ENCODE peak calls at places on chromosomes 4 and X, in ten cellular contexts. J is thyroid gland, K is GM23248, S is astrocyte, B is suprapubic skin, I is aorta, A is NT2/D1, Z is kidney epithelial cell, W is lung, Q is Peyer's patch. P is an unnamed sample. For H3K36me3 and H3K27me3, the result is how much of the 10 kb centered on the place peaks cover.

GRCh38 chrX:22389544-22390243 is 117.0 kb downstream of the CBLL2 start:
- DNase-seq in J (no peak), K (peak), S (peak), B (no peak), I (no peak), A (no peak), Z (peak), W (no peak), Q (no peak), P (no peak)

GRCh38 chr4:87465739-87466366 is 43.5 kb downstream of the NUDT9 start:
- DNase-seq in J (peak), K (peak), S (peak), B (no peak), I (no peak), A (no peak), Z (peak), W (no peak), Q (no peak), P (no peak)

GRCh38 chrX:17521871-17522693 is 147.1 kb downstream of the NHS start:
- DNase-seq in J (peak), K (peak), S (peak), B (no peak), I (no peak), A (no peak), Z (no peak), W (no peak), Q (no peak), P (no peak)

GRCh38 chr4:173074501-173074946 is 94.1 kb upstream of the GALNT7 start:
- DNase-seq in J (no peak), K (peak), S (peak), B (no peak), I (no peak), A (peak), Z (peak), W (no peak), Q (no peak), P (no peak)

GRCh38 chr4:153142700-153143438 is 61.4 kb upstream of the TRIM2 start:
- DNase-seq in J (peak), K (peak), S (peak), B (peak), I (peak), A (no peak), Z (no peak), W (peak), Q (peak), P (peak)

GRCh38 chrX:47645530-47645929 is 4.8 kb downstream of the ELK1 start:
- DNase-seq in J (peak), K (no peak), S (no peak), B (no peak), I (no peak), A (no peak), Z (no peak), W (no peak), Q (no peak), P (no peak)

GRCh38 chr4:7725951-7726350 is 213.7 kb downstream of the AFAP1 start:
- DNase-seq in J (no peak), K (peak), S (no peak), B (no peak), I (no peak), A (no peak), Z (no peak), W (no peak), Q (no peak), P (no peak)

GRCh38 chr4:139279723-139280620 is at the start of gene MGARP:
- DNase-seq in J (peak), K (no peak), S (peak), B (no peak), I (peak), A (no peak), Z (no peak), W (no peak), Q (no peak), P (peak)

GRCh38 chr4:100258675-100259074 is 68.4 kb upstream of the DDIT4L start:
- DNase-seq in J (no peak), K (no peak), S (no peak), B (no peak), I (no peak), A (no peak), Z (no peak), W (no peak), Q (no peak), P (no peak)

GRCh38 chr4:6095897-6096296 is 77.7 kb upstream of the C4orf50 start:
- DNase-seq in J (no peak), K (no peak), S (no peak), B (no peak), I (no peak), A (no peak), Z (no peak), W (no peak), Q (no peak), P (no peak)

GRCh38 chrX:47174846-47175587 is 18.6 kb upstream of the UBA1 start:
- DNase-seq in J (no peak), K (no peak), S (no peak), B (peak), I (peak), A (no peak), Z (no peak), W (no peak), Q (no peak), P (no peak)

GRCh38 chr4:150962245-150962644 is 52.8 kb downstream of the LRBA start:
- DNase-seq in J (peak), K (peak), S (no peak), B (no peak), I (no peak), A (no peak), Z (no peak), W (no peak), Q (no peak), P (no peak)

GRCh38 chr4:109657854-109658253 is 45.4 kb downstream of the CASP6 start:
- DNase-seq in J (no peak), K (no peak), S (no peak), B (no peak), I (no peak), A (no peak), Z (no peak), W (no peak), Q (no peak), P (no peak)

GRCh38 chrX:16807976-16808542 is 21.8 kb downstream of the TXLNG start:
- DNase-seq in J (no peak), K (peak), S (peak), B (no peak), I (no peak), A (no peak), Z (no peak), W (no peak), Q (no peak), P (no peak)

GRCh38 chr4:105503484-105503883 is 29.6 kb upstream of the PPA2 start:
- DNase-seq in J (no peak), K (no peak), S (no peak), B (no peak), I (no peak), A (no peak), Z (no peak), W (no peak), Q (no peak), P (no peak)

GRCh38 chr4:95529941-95530340 is 18.8 kb downstream of the UNC5C start:
- DNase-seq in J (no peak), K (no peak), S (peak), B (no peak), I (no peak), A (no peak), Z (no peak), W (no peak), Q (no peak), P (no peak)

GRCh38 chr4:47368211-47368610 is 95.3 kb downstream of the COMMD8 start:
- DNase-seq in J (no peak), K (no peak), S (no peak), B (no peak), I (no peak), A (no peak), Z (no peak), W (no peak), Q (no peak), P (no peak)

GRCh38 chr4:30832652-30833051 is 112.5 kb downstream of the PCDH7 start:
- DNase-seq in J (no peak), K (no peak), S (no peak), B (no peak), I (no peak), A (no peak), Z (no peak), W (no peak), Q (no peak), P (no peak)

GRCh38 chrX:2705036-2705435 is 13.9 kb downstream of the CD99 start:
- DNase-seq in J (no peak), K (peak), S (peak), B (no peak), I (no peak), A (no peak), Z (no peak), W (no peak), Q (peak), P (no peak)

GRCh38 chrX:68146054-68146453 is 287.2 kb downstream of the OPHN1 start:
- DNase-seq in J (no peak), K (peak), S (peak), B (no peak), I (no peak), A (peak), Z (peak), W (no peak), Q (no peak), P (no peak)

GRCh38 chr4:10074767-10075105 is 41.9 kb downstream of the WDR1 start:
- DNase-seq in J (no peak), K (peak), S (peak), B (no peak), I (no peak), A (peak), Z (no peak), W (no peak), Q (no peak), P (no peak)

GRCh38 chr4:68874507-68874906 is 58.7 kb downstream of the UGT2B10 start:
- DNase-seq in J (no peak), K (no peak), S (no peak), B (no peak), I (no peak), A (no peak), Z (no peak), W (no peak), Q (no peak), P (no peak)

GRCh38 chr4:13920901-13921300 is 293.4 kb upstream of the BOD1L1 start:
- DNase-seq in J (no peak), K (peak), S (peak), B (peak), I (no peak), A (peak), Z (peak), W (no peak), Q (no peak), P (peak)

GRCh38 chr4:89303177-89303576 is 4.4 kb downstream of the GPRIN3 start:
- DNase-seq in J (no peak), K (no peak), S (no peak), B (no peak), I (no peak), A (no peak), Z (no peak), W (no peak), Q (no peak), P (peak)

GRCh38 chr4:115126487-115126886 is 13.1 kb upstream of the NDST4 start:
- DNase-seq in J (peak), K (no peak), S (no peak), B (no peak), I (no peak), A (no peak), Z (no peak), W (no peak), Q (no peak), P (no peak)

GRCh38 chr4:171846232-171846631 is 33.0 kb downstream of the GALNTL6 start:
- DNase-seq in J (no peak), K (peak), S (peak), B (no peak), I (no peak), A (peak), Z (peak), W (no peak), Q (no peak), P (no peak)

GRCh38 chr4:55125763-55126541 is 557 bp upstream of the KDR start:
- DNase-seq in J (peak), K (peak), S (peak), B (no peak), I (no peak), A (no peak), Z (no peak), W (no peak), Q (no peak), P (no peak)
- H3K4me3 ChIP-seq in J (peak), K (peak), S (peak), B (peak), I (peak), A (peak), Z (peak), W (peak), Q (peak), P (peak)

GRCh38 chr4:41264212-41264611 is 7.5 kb downstream of the UCHL1 start:
- DNase-seq in J (no peak), K (no peak), S (no peak), B (no peak), I (no peak), A (no peak), Z (no peak), W (no peak), Q (no peak), P (no peak)
- H3K36me3 ChIP-seq in J (under half), K (under half), S (half or more), B (under half), I (under half), A (half or more), Z (under half), W (under half), Q (under half), P (under half)

DNA sequence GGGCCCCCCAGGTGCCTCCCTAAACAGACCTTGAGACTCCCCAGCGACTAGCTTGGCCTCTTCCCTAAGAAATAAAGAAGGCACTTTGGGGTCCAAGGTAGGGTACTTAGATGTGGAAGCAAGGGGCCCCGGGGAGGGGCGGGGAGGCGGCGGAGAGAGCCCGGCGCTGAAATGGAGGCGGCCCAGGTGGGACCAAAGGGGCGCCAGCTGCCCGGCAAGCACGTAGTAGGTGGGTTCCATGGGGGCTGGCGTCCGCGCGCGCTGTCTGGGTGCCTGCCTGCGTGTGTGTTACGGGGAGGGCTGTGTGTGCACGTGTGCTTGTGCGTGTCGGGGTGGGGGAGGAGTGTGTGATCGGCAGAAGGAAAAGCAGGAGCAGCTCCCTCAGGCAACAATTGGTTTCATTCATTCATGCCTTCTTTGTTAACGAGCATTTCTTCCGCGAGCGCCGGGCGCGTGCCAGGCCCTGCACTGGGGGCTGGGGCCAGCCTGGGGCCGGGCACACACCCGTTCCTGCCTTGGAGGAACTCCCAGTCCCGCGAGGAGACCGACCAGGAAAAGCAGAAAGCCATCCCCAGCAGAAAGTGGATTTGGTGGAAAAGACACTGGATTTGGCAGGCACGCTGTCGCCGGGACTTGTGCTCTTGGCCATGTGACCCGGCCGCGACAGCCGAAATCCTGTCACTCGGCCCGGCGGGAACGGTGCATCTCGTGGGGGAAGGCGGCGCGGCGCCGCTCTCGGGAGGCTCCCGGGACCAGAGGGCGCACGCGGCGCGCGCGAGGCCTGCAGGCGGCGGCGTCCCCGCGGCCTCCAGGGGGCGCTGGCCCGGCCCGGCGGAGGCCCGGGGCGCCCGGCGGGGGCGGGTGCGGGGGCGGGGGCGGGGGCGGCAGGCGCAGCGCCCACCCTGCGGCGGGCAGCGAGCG is 3.3 kb upstream of the DUSP9 start:
- DNase-seq in J (no peak), K (peak), S (no peak), B (no peak), I (peak), A (no peak), Z (no peak), W (no peak), Q (peak), P (peak)
- H3K27me3 ChIP-seq in J (under half), K (under half), S (under half), B (half or more), I (under half), A (half or more), Z (half or more), W (under half), Q (under half), P (half or more)

DNA sequence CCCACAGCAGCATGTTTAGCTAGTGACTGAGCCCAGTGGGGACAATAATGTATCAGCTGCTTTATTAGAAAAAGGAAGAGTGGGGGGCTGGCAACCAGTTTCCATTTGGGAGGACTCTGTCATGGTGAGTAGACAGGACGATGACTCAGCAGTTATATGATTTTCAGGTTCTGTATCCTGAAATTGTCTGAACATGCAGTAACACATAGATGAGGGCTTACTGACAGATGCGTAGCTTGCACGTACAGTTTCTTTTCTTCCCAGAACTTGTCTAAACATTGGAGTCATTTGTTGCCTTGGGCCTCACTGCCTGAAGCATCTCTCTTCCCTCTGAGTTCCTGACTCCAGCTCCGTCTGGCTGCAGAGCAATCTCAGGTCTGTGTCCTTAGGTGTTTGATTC is 1415.6 kb upstream of the TENM3 start:
- DNase-seq in J (no peak), K (peak), S (no peak), B (no peak), I (no peak), A (no peak), Z (no peak), W (no peak), Q (no peak), P (no peak)
- H3K4me3 ChIP-seq in J (no peak), K (peak), S (peak), B (peak), I (peak), A (no peak), Z (no peak), W (no peak), Q (no peak), P (peak)

GRCh38 chr4:1743551-1743950 is 22.2 kb downstream of the TACC3 start:
- DNase-seq in J (no peak), K (no peak), S (no peak), B (no peak), I (no peak), A (no peak), Z (no peak), W (no peak), Q (no peak), P (no peak)
- H3K36me3 ChIP-seq in J (under half), K (under half), S (under half), B (under half), I (under half), A (half or more), Z (under half), W (under half), Q (under half), P (under half)

GRCh38 chr4:155659168-155659567 is 7.5 kb upstream of the GUCY1A1 start:
- DNase-seq in J (no peak), K (no peak), S (no peak), B (no peak), I (no peak), A (no peak), Z (no peak), W (no peak), Q (no peak), P (no peak)

GRCh38 chr4:155667538-155668511 is 1.2 kb downstream of the GUCY1A1 start:
- DNase-seq in J (peak), K (peak), S (peak), B (peak), I (peak), A (no peak), Z (no peak), W (peak), Q (peak), P (peak)

GRCh38 chr4:155660436-155660835 is 6.2 kb upstream of the GUCY1A1 start:
- DNase-seq in J (no peak), K (no peak), S (no peak), B (no peak), I (no peak), A (no peak), Z (no peak), W (no peak), Q (no peak), P (no peak)

GRCh38 chr4:155666701-155667537 is at the start of gene GUCY1A1:
- DNase-seq in J (peak), K (peak), S (peak), B (peak), I (peak), A (no peak), Z (no peak), W (peak), Q (peak), P (peak)

GRCh38 chr4:155665054-155665453 is 1.6 kb upstream of the GUCY1A1 start:
- DNase-seq in J (no peak), K (no peak), S (no peak), B (no peak), I (no peak), A (no peak), Z (no peak), W (no peak), Q (no peak), P (no peak)
- H3K27me3 ChIP-seq in J (under half), K (under half), S (under half), B (under half), I (under half), A (half or more), Z (under half), W (under half), Q (under half), P (under half)

GRCh38 chr4:181688886-181689285 is 554.3 kb upstream of the TENM3 start:
- DNase-seq in J (no peak), K (no peak), S (peak), B (no peak), I (no peak), A (no peak), Z (no peak), W (no peak), Q (no peak), P (no peak)

GRCh38 chr4:181690498-181690897 is 552.7 kb upstream of the TENM3 start:
- DNase-seq in J (no peak), K (no peak), S (no peak), B (no peak), I (no peak), A (no peak), Z (no peak), W (no peak), Q (no peak), P (no peak)

GRCh38 chr4:181687116-181687515 is 556.1 kb upstream of the TENM3 start:
- DNase-seq in J (no peak), K (no peak), S (peak), B (no peak), I (no peak), A (no peak), Z (no peak), W (no peak), Q (no peak), P (no peak)

GRCh38 chr4:181685911-181686310 is 557.3 kb upstream of the TENM3 start:
- DNase-seq in J (no peak), K (peak), S (peak), B (no peak), I (no peak), A (no peak), Z (peak), W (no peak), Q (no peak), P (no peak)

GRCh38 chr4:181688416-181688815 is 554.8 kb upstream of the TENM3 start:
- DNase-seq in J (no peak), K (peak), S (peak), B (no peak), I (no peak), A (peak), Z (peak), W (no peak), Q (no peak), P (no peak)
- H3K4me3 ChIP-seq in J (no peak), K (no peak), S (no peak), B (no peak), I (no peak), A (no peak), Z (no peak), W (no peak), Q (no peak), P (no peak)

DNA sequence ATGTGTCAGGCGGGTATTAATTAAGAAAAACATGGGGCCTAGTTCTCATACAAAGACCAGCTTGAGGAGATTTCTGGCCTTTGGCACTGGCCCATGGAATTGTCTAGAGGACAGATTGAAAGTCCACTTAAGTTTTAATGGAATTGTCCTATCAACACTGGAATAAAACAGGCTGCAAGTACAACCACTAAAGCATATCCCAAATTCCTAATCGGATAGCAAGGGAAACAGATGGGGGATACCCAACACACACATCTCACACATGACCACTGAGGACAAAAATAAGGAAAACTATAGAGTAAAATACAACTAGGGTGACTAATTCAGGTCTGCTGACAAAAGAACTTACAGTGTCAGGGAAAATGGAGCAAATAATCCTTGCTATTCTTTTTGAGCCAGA is 167.8 kb downstream of the GASK1B start:
- DNase-seq in J (no peak), K (no peak), S (no peak), B (no peak), I (no peak), A (no peak), Z (no peak), W (no peak), Q (no peak), P (no peak)
- H3K36me3 ChIP-seq in J (under half), K (under half), S (under half), B (under half), I (under half), A (under half), Z (under half), W (under half), Q (under half), P (under half)

GRCh38 chrX:154322890-154323289 is 27.3 kb downstream of the TKTL1 start:
- DNase-seq in J (no peak), K (no peak), S (no peak), B (no peak), I (no peak), A (no peak), Z (no peak), W (no peak), Q (no peak), P (no peak)
- H3K27me3 ChIP-seq in J (under half), K (under half), S (under half), B (under half), I (under half), A (under half), Z (under half), W (under half), Q (under half), P (under half)

GRCh38 chrX:97267376-97267775 is 383.7 kb downstream of the RPA4 start:
- DNase-seq in J (no peak), K (peak), S (peak), B (no peak), I (no peak), A (no peak), Z (no peak), W (no peak), Q (no peak), P (no peak)
- H3K4me3 ChIP-seq in J (no peak), K (no peak), S (no peak), B (no peak), I (no peak), A (no peak), Z (no peak), W (no peak), Q (no peak), P (no peak)